ENCODE peak calls at places on chromosomes 2 and 18, in nine cellular contexts. O, Y, B, L, A, C, V, N and D are unnamed samples.
A peak's percentile ranks its signal among the peaks of the same experiment; 100 is the strongest.

GRCh38 chr18:42977982-42978595 is 137.4 kb downstream of the RIT2 start:
- DNase-seq in O (peak; percentile 58), Y (no peak), B (no peak), L (no peak), A (no peak), C (no peak), V (no peak), N (no peak), D (no peak)

GRCh38 chr2:168119519-168120141 is 127.8 kb downstream of the STK39 start:
- DNase-seq in O (peak; percentile 25), Y (peak; percentile 69), B (peak; percentile 60), L (no peak), A (peak; percentile 52), C (no peak), V (peak; percentile 9), N (no peak), D (no peak)

GRCh38 chr2:12397861-12398260 is 318.9 kb upstream of the TRIB2 start:
- DNase-seq in O (no peak), Y (no peak), B (no peak), L (no peak), A (no peak), C (no peak), V (no peak), N (no peak), D (no peak)

GRCh38 chr2:137173514-137173913 is 408.2 kb downstream of the THSD7B start:
- DNase-seq in O (no peak), Y (no peak), B (no peak), L (no peak), A (no peak), C (no peak), V (no peak), N (no peak), D (no peak)

GRCh38 chr2:196239622-196240587 is 68.5 kb upstream of the STK17B start:
- DNase-seq in O (no peak), Y (no peak), B (peak; percentile 69), L (peak; percentile 81), A (no peak), C (peak; percentile 55), V (peak; percentile 37), N (no peak), D (no peak)

GRCh38 chr2:215332876-215333600 is 21.2 kb downstream of the ATIC start:
- DNase-seq in O (no peak), Y (no peak), B (peak; percentile 85), L (no peak), A (no peak), C (no peak), V (no peak), N (no peak), D (no peak)

GRCh38 chr18:24126155-24126947 is 12.5 kb upstream of the CABYR start:
- DNase-seq in O (no peak), Y (no peak), B (no peak), L (no peak), A (no peak), C (no peak), V (no peak), N (no peak), D (no peak)

GRCh38 chr18:59124370-59124704 is 15.3 kb upstream of the SEC11C start:
- DNase-seq in O (no peak), Y (no peak), B (no peak), L (no peak), A (no peak), C (no peak), V (no peak), N (no peak), D (no peak)

GRCh38 chr2:141055526-141055925 is 1075.3 kb downstream of the LRP1B start:
- DNase-seq in O (no peak), Y (no peak), B (no peak), L (no peak), A (no peak), C (no peak), V (no peak), N (no peak), D (no peak)

GRCh38 chr2:36479406-36479805 is 118.6 kb downstream of the FEZ2 start:
- DNase-seq in O (no peak), Y (no peak), B (no peak), L (no peak), A (no peak), C (no peak), V (no peak), N (no peak), D (no peak)

GRCh38 chr18:13284330-13285027 is 65.9 kb downstream of the LDLRAD4 start:
- DNase-seq in O (no peak), Y (no peak), B (no peak), L (no peak), A (no peak), C (no peak), V (no peak), N (no peak), D (no peak)

GRCh38 chr2:113157897-113158753 is 15.6 kb upstream of the PSD4 start:
- DNase-seq in O (no peak), Y (no peak), B (peak; percentile 79), L (no peak), A (no peak), C (no peak), V (no peak), N (no peak), D (no peak)

GRCh38 chr2:207750315-207750714 is 19.4 kb downstream of the FZD5 start:
- DNase-seq in O (no peak), Y (no peak), B (no peak), L (no peak), A (no peak), C (no peak), V (no peak), N (no peak), D (no peak)

GRCh38 chr18:25621682-25622081 is 269.7 kb upstream of the ZNF521 start:
- DNase-seq in O (no peak), Y (no peak), B (no peak), L (no peak), A (no peak), C (no peak), V (no peak), N (no peak), D (no peak)

GRCh38 chr2:8573234-8573941 is 108.5 kb upstream of the ID2 start:
- DNase-seq in O (peak; percentile 90), Y (no peak), B (no peak), L (no peak), A (no peak), C (no peak), V (peak; percentile 23), N (no peak), D (peak; percentile 77)

GRCh38 chr2:8573942-8574195 is 108.0 kb upstream of the ID2 start:
- DNase-seq in O (no peak), Y (no peak), B (no peak), L (no peak), A (no peak), C (no peak), V (no peak), N (no peak), D (peak; percentile 43)

GRCh38 chr2:8571286-8571791 is 110.5 kb upstream of the ID2 start:
- DNase-seq in O (no peak), Y (no peak), B (no peak), L (no peak), A (no peak), C (no peak), V (no peak), N (no peak), D (peak; percentile 42)

GRCh38 chr2:8571792-8572499 is 109.9 kb upstream of the ID2 start:
- DNase-seq in O (no peak), Y (no peak), B (peak; percentile 46), L (no peak), A (no peak), C (no peak), V (no peak), N (no peak), D (peak; percentile 35)

DNA sequence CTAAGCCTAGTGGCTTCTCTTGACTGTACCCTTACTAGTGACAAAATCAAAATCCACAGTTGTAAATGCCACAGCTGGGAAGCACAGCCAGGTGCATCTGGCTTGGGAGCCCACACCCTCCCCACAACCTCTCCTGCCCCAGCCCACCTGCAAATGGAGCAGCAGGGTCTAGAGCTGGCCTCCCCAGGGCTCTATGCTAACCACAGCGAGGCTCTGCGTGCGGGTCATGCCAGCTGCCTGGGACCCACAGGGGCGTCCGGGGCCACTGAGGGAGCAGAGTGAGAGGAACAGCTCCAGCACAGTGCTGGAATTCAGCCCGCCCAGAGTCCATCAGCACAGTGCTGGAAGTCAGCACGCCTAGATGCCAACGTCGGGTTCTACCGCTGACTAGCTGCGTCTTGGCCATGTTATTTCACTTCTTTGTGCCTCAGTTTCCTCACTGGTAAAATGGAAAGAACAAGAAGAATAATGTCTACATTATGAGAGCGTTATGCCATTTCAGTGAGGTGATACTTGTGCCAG is 109.1 kb upstream of the ID2 start:
- DNase-seq in O (no peak), Y (no peak), B (no peak), L (no peak), A (no peak), C (no peak), V (no peak), N (no peak), D (peak; percentile 69)
- H3K27ac ChIP-seq in O (peak overlapping the region; percentile 83), Y (no peak overlapping the region), B (no peak overlapping the region), L (no peak overlapping the region), A (no peak overlapping the region), C (no peak overlapping the region), V (peak overlapping the region; percentile 76), N (no peak overlapping the region), D (no peak overlapping the region)

DNA sequence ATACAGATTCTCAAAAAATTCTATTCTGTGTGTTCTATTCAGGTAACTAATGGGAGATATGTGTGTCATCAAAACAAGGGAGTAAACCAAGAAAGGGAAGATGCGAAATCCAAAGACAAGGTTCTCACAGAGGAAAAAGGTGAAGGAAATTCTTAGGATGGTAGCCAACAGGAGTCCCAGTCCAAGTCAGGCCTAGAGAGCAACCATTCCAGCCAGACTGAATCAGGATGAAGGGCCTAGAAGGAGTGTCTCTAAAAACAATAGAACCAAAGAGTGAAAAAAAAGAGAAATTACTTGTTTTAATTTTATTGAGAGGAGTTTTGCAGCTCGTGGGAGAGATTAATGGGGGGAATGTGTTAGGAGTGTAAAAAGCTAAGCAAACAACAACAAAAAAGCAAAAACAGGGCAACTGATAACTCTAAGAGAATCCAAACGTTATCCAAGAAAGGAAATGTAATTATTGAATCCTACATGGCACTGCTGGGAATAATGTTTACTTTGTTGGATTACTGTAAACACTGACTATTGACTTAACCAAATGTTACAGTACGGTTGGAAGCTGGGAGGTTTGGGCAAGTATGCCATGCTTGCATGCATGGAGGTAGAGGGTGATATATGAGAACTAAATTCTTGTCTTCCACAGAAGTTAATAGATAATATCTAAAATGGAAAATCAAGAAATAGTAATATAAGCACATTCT is 12.3 kb downstream of the MAP3K20 start:
- DNase-seq in O (no peak), Y (no peak), B (no peak), L (no peak), A (no peak), C (no peak), V (no peak), N (no peak), D (no peak)
- H3K27ac ChIP-seq in O (no peak overlapping the region), Y (no peak overlapping the region), B (no peak overlapping the region), L (no peak overlapping the region), A (no peak overlapping the region), C (no peak overlapping the region), V (no peak overlapping the region), N (no peak overlapping the region), D (no peak overlapping the region)

GRCh38 chr2:116250376-116250775 is 1564.1 kb upstream of the DDX18 start:
- DNase-seq in O (no peak), Y (no peak), B (no peak), L (no peak), A (no peak), C (no peak), V (no peak), N (no peak), D (no peak)
- H3K27ac ChIP-seq in O (no peak overlapping the region), Y (no peak overlapping the region), B (no peak overlapping the region), L (no peak overlapping the region), A (no peak overlapping the region), C (no peak overlapping the region), V (no peak overlapping the region), N (no peak overlapping the region), D (no peak overlapping the region)

GRCh38 chr18:49212819-49213218 is 247.6 kb downstream of the DYM start:
- DNase-seq in O (no peak), Y (no peak), B (no peak), L (no peak), A (no peak), C (no peak), V (no peak), N (no peak), D (no peak)
- H3K27ac ChIP-seq in O (no peak overlapping the region), Y (no peak overlapping the region), B (no peak overlapping the region), L (no peak overlapping the region), A (no peak overlapping the region), C (no peak overlapping the region), V (no peak overlapping the region), N (no peak overlapping the region), D (no peak overlapping the region)